ENCODE peak calls at places on chromosomes 13 and 19, in five cellular contexts. One of them, this sample, is unnamed.

GRCh38 chr19:46466536-46467199 is 4.7 kb downstream of the PNMA8A start:
- DNase-seq in GM10248: peak
- DNase-seq in kidney epithelial cell: no peak
- DNase-seq in DND-41: no peak
- DNase-seq in fibroblast of mammary gland: peak
- DNase-seq in this sample: no peak

GRCh38 chr13:50340566-50341287 is 325.5 kb downstream of the KCNRG start:
- DNase-seq in GM10248: no peak
- DNase-seq in DND-41: no peak
- DNase-seq in fibroblast of mammary gland: no peak
- DNase-seq in kidney epithelial cell: no peak
- DNase-seq in this sample: no peak

GRCh38 chr13:39023761-39024160 is 14.1 kb downstream of the PROSER1 start:
- DNase-seq in GM10248: no peak
- DNase-seq in fibroblast of mammary gland: no peak
- DNase-seq in DND-41: no peak
- DNase-seq in kidney epithelial cell: no peak
- DNase-seq in this sample: no peak

GRCh38 chr19:14408641-14409120 is 10.5 kb downstream of the DDX39A start:
- DNase-seq in DND-41: no peak
- DNase-seq in fibroblast of mammary gland: peak
- DNase-seq in kidney epithelial cell: no peak
- DNase-seq in GM10248: no peak
- DNase-seq in this sample: no peak

GRCh38 chr13:110529522-110530311 is 31.8 kb downstream of the RAB20 start:
- DNase-seq in GM10248: no peak
- DNase-seq in kidney epithelial cell: no peak
- DNase-seq in fibroblast of mammary gland: no peak
- DNase-seq in DND-41: no peak
- DNase-seq in this sample: no peak

GRCh38 chr13:102293723-102294122 is 108.1 kb downstream of the FGF14 start:
- DNase-seq in DND-41: no peak
- DNase-seq in GM10248: no peak
- DNase-seq in kidney epithelial cell: no peak
- DNase-seq in fibroblast of mammary gland: no peak
- DNase-seq in this sample: no peak

GRCh38 chr19:12785431-12786011 is 5.8 kb upstream of the JUNB start:
- DNase-seq in GM10248: no peak
- DNase-seq in DND-41: no peak
- DNase-seq in fibroblast of mammary gland: no peak
- DNase-seq in kidney epithelial cell: no peak
- DNase-seq in this sample: no peak

GRCh38 chr19:17103177-17103576 is 27.6 kb downstream of the MYO9B start:
- DNase-seq in fibroblast of mammary gland: peak
- DNase-seq in GM10248: no peak
- DNase-seq in DND-41: peak
- DNase-seq in kidney epithelial cell: no peak
- DNase-seq in this sample: no peak

GRCh38 chr13:76791290-76791664 is 94.9 kb downstream of the KCTD12 start:
- DNase-seq in DND-41: no peak
- DNase-seq in fibroblast of mammary gland: peak
- DNase-seq in kidney epithelial cell: no peak
- DNase-seq in GM10248: no peak
- DNase-seq in this sample: no peak

GRCh38 chr19:629961-630714 is 3.2 kb downstream of the POLRMT start:
- DNase-seq in DND-41: no peak
- DNase-seq in GM10248: no peak
- DNase-seq in kidney epithelial cell: no peak
- DNase-seq in fibroblast of mammary gland: no peak
- DNase-seq in this sample: no peak

GRCh38 chr19:623974-624373 is 9.4 kb downstream of the POLRMT start:
- DNase-seq in GM10248: no peak
- DNase-seq in fibroblast of mammary gland: peak
- DNase-seq in DND-41: no peak
- DNase-seq in kidney epithelial cell: peak
- DNase-seq in this sample: peak

GRCh38 chr19:625257-625656 is 8.1 kb downstream of the POLRMT start:
- DNase-seq in GM10248: no peak
- DNase-seq in DND-41: no peak
- DNase-seq in kidney epithelial cell: no peak
- DNase-seq in fibroblast of mammary gland: no peak
- DNase-seq in this sample: no peak

GRCh38 chr19:624433-625109 is 8.8 kb downstream of the POLRMT start:
- DNase-seq in kidney epithelial cell: no peak
- DNase-seq in GM10248: no peak
- DNase-seq in DND-41: no peak
- DNase-seq in fibroblast of mammary gland: no peak
- DNase-seq in this sample: no peak

GRCh38 chr19:628168-628567 is 5.2 kb downstream of the POLRMT start:
- DNase-seq in DND-41: peak
- DNase-seq in GM10248: no peak
- DNase-seq in kidney epithelial cell: no peak
- DNase-seq in fibroblast of mammary gland: no peak
- DNase-seq in this sample: no peak
- TF ChIP-seq CTCF in DND-41: peak
- TF ChIP-seq CTCF in GM10248: peak
- TF ChIP-seq CTCF in kidney epithelial cell: peak
- TF ChIP-seq CTCF in fibroblast of mammary gland: peak
- TF ChIP-seq CTCF in this sample: peak

GRCh38 chr13:35720690-35721554 is 244.4 kb upstream of the MAB21L1 start:
- DNase-seq in GM10248: peak
- DNase-seq in DND-41: peak
- DNase-seq in fibroblast of mammary gland: peak
- DNase-seq in kidney epithelial cell: no peak
- DNase-seq in this sample: no peak
- TF ChIP-seq CTCF in GM10248: peak
- TF ChIP-seq CTCF in DND-41: peak
- TF ChIP-seq CTCF in fibroblast of mammary gland: peak
- TF ChIP-seq CTCF in kidney epithelial cell: peak
- TF ChIP-seq CTCF in this sample: peak

GRCh38 chr19:48807590-48808308 is 3.1 kb downstream of the BCAT2 start:
- DNase-seq in fibroblast of mammary gland: no peak
- DNase-seq in GM10248: no peak
- DNase-seq in DND-41: no peak
- DNase-seq in kidney epithelial cell: no peak
- DNase-seq in this sample: no peak
- TF ChIP-seq CTCF in fibroblast of mammary gland: no peak
- TF ChIP-seq CTCF in GM10248: peak
- TF ChIP-seq CTCF in DND-41: peak
- TF ChIP-seq CTCF in kidney epithelial cell: no peak
- TF ChIP-seq CTCF in this sample: no peak

DNA sequence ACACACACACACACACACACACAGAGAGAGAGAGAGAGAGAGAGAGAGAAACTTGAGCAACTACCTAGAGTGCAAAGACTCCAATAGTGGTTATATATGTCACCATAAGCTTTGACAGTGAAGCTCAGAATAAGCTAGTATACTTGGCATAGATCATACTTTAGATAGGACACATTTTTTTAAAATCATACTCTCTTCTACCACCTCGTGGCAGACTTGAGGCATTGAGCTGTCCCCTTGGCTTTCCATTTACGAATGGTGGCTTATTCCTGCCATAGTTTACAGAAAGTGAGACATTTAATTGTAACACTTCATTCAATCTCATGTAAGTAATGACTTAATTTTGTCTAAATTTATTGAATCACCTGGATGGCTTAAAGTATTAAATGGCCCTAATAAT is 108.2 kb downstream of the EDNRB start:
- DNase-seq in kidney epithelial cell: no peak
- DNase-seq in DND-41: peak
- DNase-seq in GM10248: peak
- DNase-seq in fibroblast of mammary gland: peak
- DNase-seq in this sample: no peak
- TF ChIP-seq CTCF in kidney epithelial cell: peak
- TF ChIP-seq CTCF in DND-41: peak
- TF ChIP-seq CTCF in GM10248: peak
- TF ChIP-seq CTCF in fibroblast of mammary gland: peak
- TF ChIP-seq CTCF in this sample: peak

GRCh38 chr19:18522124-18522861 is 423 bp upstream of the ELL start:
- DNase-seq in DND-41: peak
- DNase-seq in fibroblast of mammary gland: peak
- DNase-seq in GM10248: peak
- DNase-seq in kidney epithelial cell: peak
- DNase-seq in this sample: peak
- TF ChIP-seq CTCF in DND-41: peak
- TF ChIP-seq CTCF in fibroblast of mammary gland: no peak
- TF ChIP-seq CTCF in GM10248: no peak
- TF ChIP-seq CTCF in kidney epithelial cell: no peak
- TF ChIP-seq CTCF in this sample: no peak

GRCh38 chr19:29694669-29695627 is 20.1 kb downstream of the C19orf12 start:
- DNase-seq in fibroblast of mammary gland: peak
- DNase-seq in kidney epithelial cell: no peak
- DNase-seq in GM10248: peak
- DNase-seq in DND-41: peak
- DNase-seq in this sample: peak
- TF ChIP-seq CTCF in fibroblast of mammary gland: peak
- TF ChIP-seq CTCF in kidney epithelial cell: peak
- TF ChIP-seq CTCF in GM10248: peak
- TF ChIP-seq CTCF in DND-41: peak
- TF ChIP-seq CTCF in this sample: peak

DNA sequence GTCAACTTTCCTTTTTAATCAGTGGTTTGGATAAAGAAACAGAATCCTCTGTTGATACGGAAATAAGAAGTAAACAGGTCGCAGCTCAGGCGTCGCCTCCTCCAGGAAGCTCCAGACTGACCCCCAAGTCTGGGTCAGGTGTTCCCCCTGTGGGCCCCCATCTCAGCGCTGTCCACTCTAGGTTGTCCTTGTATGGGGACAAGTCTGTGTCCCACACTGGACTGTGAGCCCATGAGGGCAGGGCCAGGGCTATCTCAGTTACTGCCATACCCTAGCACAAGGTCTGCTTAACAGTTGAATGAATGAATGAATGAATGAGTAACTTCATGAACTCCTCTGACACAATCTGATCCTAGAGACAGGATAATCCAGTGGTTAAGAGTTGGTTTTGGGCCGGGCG is 7.5 kb downstream of the CLASRP start:
- DNase-seq in DND-41: no peak
- DNase-seq in GM10248: no peak
- DNase-seq in fibroblast of mammary gland: no peak
- DNase-seq in kidney epithelial cell: no peak
- DNase-seq in this sample: no peak
- TF ChIP-seq CTCF in DND-41: no peak
- TF ChIP-seq CTCF in GM10248: no peak
- TF ChIP-seq CTCF in fibroblast of mammary gland: no peak
- TF ChIP-seq CTCF in kidney epithelial cell: no peak
- TF ChIP-seq CTCF in this sample: no peak

This sample was measured in AG09309.